ENCODE peak calls at places on chromosomes 3 and 15, in seven cellular contexts. V is heart left ventricle; F is Peyer's patch; T is cardiac muscle cell; R is effector memory CD4-positive, alpha-beta T cell; Y is hepatocyte; J is tibial artery. W is an unnamed sample. For H3K4me1 and H3K27me3, the result is how much of the 10 kb centered on the place peaks cover.

GRCh38 chr3:101999177-101999778 is 150.0 kb downstream of the NFKBIZ start:
- DNase-seq in T (no peak), J (no peak), F (no peak), Y (no peak), R (no peak), V (no peak), W (no peak)

GRCh38 chr3:190183121-190183520 is 62.4 kb upstream of the P3H2 start:
- DNase-seq in F (no peak), J (no peak), V (no peak), R (no peak), Y (peak), T (peak), W (peak)

GRCh38 chr15:36271048-36271447 is 308.4 kb upstream of the CDIN1 start:
- DNase-seq in T (no peak), J (no peak), R (no peak), V (no peak), F (no peak), Y (no peak), W (no peak)

GRCh38 chr15:94253742-94254141 is 22.4 kb downstream of the MCTP2 start:
- DNase-seq in R (no peak), F (no peak), T (no peak), V (no peak), Y (no peak), J (no peak), W (no peak)

GRCh38 chr3:54882114-54882833 is 45.6 kb downstream of the LRTM1 start:
- DNase-seq in R (no peak), T (no peak), J (no peak), F (no peak), Y (peak), V (no peak), W (no peak)

GRCh38 chr3:178966299-178967183 is 105.1 kb downstream of the ZMAT3 start:
- DNase-seq in J (no peak), Y (peak), V (no peak), T (peak), F (no peak), R (no peak), W (no peak)

GRCh38 chr15:70557506-70558258 is 205.7 kb downstream of the UACA start:
- DNase-seq in R (no peak), J (peak), V (no peak), T (no peak), Y (no peak), F (no peak), W (peak)

GRCh38 chr3:154101250-154101649 is 19.9 kb upstream of the ARHGEF26 start:
- DNase-seq in T (no peak), J (no peak), Y (no peak), V (no peak), R (no peak), F (no peak), W (no peak)

GRCh38 chr3:108292905-108293328 is 3.4 kb upstream of the HHLA2 start:
- DNase-seq in Y (no peak), V (no peak), R (no peak), F (no peak), J (no peak), T (no peak), W (no peak)

GRCh38 chr15:67828969-67829646 is 3.8 kb downstream of the SKOR1 start:
- DNase-seq in Y (no peak), F (no peak), J (peak), V (no peak), T (no peak), R (no peak), W (no peak)

GRCh38 chr3:8738639-8739038 is 5.0 kb downstream of the CAV3 start:
- DNase-seq in J (no peak), T (no peak), Y (no peak), F (no peak), V (no peak), R (no peak), W (no peak)

GRCh38 chr15:36642311-36642710 is 62.9 kb downstream of the CDIN1 start:
- DNase-seq in V (no peak), F (no peak), Y (no peak), T (no peak), R (no peak), J (no peak), W (no peak)

GRCh38 chr15:70762469-70763119 is 764 bp downstream of the UACA start:
- DNase-seq in F (no peak), R (no peak), V (peak), J (peak), T (peak), Y (peak), W (peak)

DNA sequence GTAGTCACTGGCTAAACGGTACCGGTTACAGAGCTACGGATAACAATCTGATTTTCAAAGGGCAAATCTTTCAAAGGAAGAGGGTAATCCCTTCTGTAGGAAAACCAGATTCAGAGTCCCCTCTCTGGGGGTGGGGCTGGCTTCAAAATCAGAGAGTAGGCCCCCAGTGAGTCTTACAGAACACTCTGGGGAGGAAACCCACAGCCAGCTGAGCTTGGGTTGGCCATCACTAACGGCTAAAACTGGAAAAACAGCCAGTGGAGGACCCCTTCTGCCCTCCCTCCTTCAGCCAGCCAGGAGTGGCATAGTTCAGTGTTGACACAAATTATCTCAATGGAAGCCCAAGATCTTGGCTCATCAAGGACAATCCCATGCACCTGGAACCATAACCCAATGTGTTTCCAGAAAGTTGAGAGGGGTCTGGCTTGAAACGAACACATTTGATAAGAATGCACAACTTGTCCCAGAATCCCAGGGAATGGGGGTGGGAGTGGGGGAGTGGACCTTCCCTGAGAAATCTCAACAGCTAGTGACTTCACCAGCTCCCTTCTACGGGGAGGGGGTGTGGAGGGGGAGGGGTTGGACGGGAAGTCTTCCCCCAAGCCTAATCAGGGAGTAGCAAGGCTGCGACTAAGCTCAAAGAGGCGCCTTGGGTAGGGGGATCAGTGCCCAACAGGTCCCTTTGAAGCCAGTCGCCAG is 1.0 kb downstream of the RASL12 start:
- DNase-seq in V (peak), R (no peak), Y (no peak), J (peak), F (no peak), T (no peak), W (no peak)
- H3K4me1 ChIP-seq in V (half or more), R (under half), Y (under half), J (half or more), F (under half), T (under half), W (under half)

GRCh38 chr15:92881570-92881837 is 18.6 kb upstream of the CHD2 start:
- DNase-seq in J (no peak), T (no peak), R (no peak), V (no peak), F (no peak), Y (no peak), W (no peak)
- H3K4me3 ChIP-seq in J (peak), T (no peak), R (peak), V (peak), F (no peak), Y (no peak), W (peak)

DNA sequence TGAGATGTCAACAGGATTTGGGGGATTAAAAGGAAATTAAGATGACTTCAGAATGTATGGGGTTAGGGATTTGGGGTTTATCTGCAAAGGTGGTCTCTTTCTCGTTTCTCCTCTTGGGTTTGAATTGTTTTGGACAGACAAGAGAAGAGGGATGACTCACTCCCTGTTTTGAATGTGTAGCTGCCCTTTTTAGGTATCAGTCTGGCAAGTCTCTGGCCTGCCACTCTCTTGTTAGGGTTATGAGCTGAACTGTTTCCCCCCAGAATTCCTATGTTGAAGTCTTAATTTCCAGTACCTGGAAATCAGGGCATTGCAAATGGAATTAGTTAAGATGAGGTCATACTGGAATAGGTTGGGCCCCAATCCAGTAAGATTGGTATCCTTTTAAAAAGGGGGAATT is 291.7 kb downstream of the MEX3B start:
- DNase-seq in R (no peak), V (no peak), F (no peak), T (no peak), Y (no peak), J (no peak), W (peak)
- H3K27me3 ChIP-seq in R (under half), V (under half), F (under half), T (under half), Y (under half), J (under half), W (under half)

GRCh38 chr3:150761831-150762661 is 923 bp downstream of the SIAH2 start:
- DNase-seq in V (peak), Y (peak), T (peak), J (peak), R (no peak), F (peak), W (peak)

GRCh38 chr3:150763122-150763840 is at the start of gene SIAH2:
- DNase-seq in J (peak), Y (peak), F (peak), V (peak), R (peak), T (peak), W (peak)

GRCh38 chr3:150763841-150764483 is 993 bp upstream of the SIAH2 start:
- DNase-seq in R (no peak), J (peak), V (peak), F (peak), Y (peak), T (peak), W (peak)

GRCh38 chr3:150760431-150761200 is 2.4 kb downstream of the SIAH2 start:
- DNase-seq in R (no peak), Y (no peak), T (no peak), J (no peak), V (no peak), F (no peak), W (no peak)

GRCh38 chr3:150762662-150763121 is 277 bp downstream of the SIAH2 start:
- DNase-seq in T (no peak), J (no peak), F (no peak), R (no peak), V (peak), Y (peak), W (no peak)
- H3K4me1 ChIP-seq in T (under half), J (under half), F (under half), R (under half), V (under half), Y (under half), W (under half)

GRCh38 chr15:52782514-52782913 is 7.6 kb downstream of the ONECUT1 start:
- DNase-seq in J (no peak), T (no peak), F (no peak), R (no peak), Y (no peak), V (no peak), W (no peak)

GRCh38 chr15:52783191-52783829 is 6.8 kb downstream of the ONECUT1 start:
- DNase-seq in F (no peak), J (no peak), T (peak), V (no peak), R (no peak), Y (peak), W (no peak)

GRCh38 chr15:52783929-52784798 is 6.0 kb downstream of the ONECUT1 start:
- DNase-seq in F (no peak), J (no peak), T (peak), R (no peak), V (no peak), Y (peak), W (no peak)

GRCh38 chr15:52778457-52778856 is 11.7 kb downstream of the ONECUT1 start:
- DNase-seq in Y (no peak), T (no peak), J (no peak), F (no peak), V (no peak), R (no peak), W (no peak)

GRCh38 chr15:52780172-52780980 is 9.8 kb downstream of the ONECUT1 start:
- DNase-seq in F (peak), V (no peak), T (peak), R (peak), J (no peak), Y (peak), W (peak)
- H3K4me3 ChIP-seq in F (no peak), V (no peak), T (no peak), R (peak), J (peak), Y (no peak), W (no peak)

DNA sequence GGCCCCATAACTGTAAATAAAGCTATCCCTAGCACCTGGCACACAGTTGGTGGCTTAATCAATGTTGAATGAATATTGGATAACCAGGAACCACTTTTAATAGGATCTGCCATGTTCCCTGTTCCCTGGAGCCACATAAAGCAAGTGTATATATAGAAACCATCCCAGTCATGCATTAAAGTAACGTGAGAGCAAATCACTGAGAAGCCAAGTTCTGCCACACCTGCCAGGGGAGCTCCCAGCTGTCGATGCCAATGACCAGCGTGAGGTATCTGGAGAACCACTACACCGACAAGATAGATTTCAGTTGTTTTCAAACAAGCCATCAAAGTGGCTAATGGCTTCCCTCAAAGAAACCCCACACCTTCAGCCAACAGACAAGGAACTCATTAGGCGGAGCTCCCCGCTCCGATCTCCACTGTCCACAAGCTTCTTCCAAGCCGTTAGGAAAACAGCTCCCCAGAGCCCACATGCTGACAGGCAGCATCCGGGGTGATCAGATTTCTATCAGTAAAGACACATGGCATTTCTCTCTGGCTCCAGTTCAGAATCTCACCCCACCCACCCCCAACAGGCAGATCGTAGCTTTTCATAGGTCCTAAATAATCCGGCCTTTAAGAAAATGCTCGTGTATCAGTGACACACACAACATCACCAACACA is 54.3 kb upstream of the SPATA12 start:
- DNase-seq in R (no peak), V (no peak), J (no peak), Y (no peak), F (no peak), T (no peak), W (peak)
- H3K27me3 ChIP-seq in R (under half), V (under half), J (under half), Y (under half), F (under half), T (under half), W (under half)

GRCh38 chr15:81297580-81298575 is 26.1 kb downstream of the STARD5 start:
- DNase-seq in Y (no peak), V (no peak), J (peak), F (peak), R (no peak), T (no peak), W (no peak)
- H3K4me1 ChIP-seq in Y (under half), V (under half), J (under half), F (under half), R (half or more), T (under half), W (under half)

W was measured in SJCRH30.